ENCODE peak calls at places on chromosome 11, in six cellular contexts. One of them, this sample, is unnamed.

GRCh38 chr11:34564807-34565241 is 51.2 kb upstream of the ELF5 start:
- DNase-seq in activated CD8-positive, alpha-beta memory T cell treated with anti-CD3 and anti-CD28 coated beads for 24 hours: no peak
- DNase-seq in stimulated activated effector memory CD8-positive, alpha-beta T cell treated with anti-CD3 and anti-CD28 coated beads, Interleukin-12 subunit alpha, Interleukin-12 subunit beta, amount 100 ng/mL, for 72 hours: no peak
- DNase-seq in NCI-H460: no peak
- DNase-seq in CD4-positive, alpha-beta T cell: no peak
- DNase-seq in NCI-H2081: no peak
- DNase-seq in this sample: no peak

GRCh38 chr11:45664376-45665205 is 831 bp downstream of the CHST1 start:
- DNase-seq in activated CD8-positive, alpha-beta memory T cell treated with anti-CD3 and anti-CD28 coated beads for 24 hours: no peak
- DNase-seq in stimulated activated effector memory CD8-positive, alpha-beta T cell treated with anti-CD3 and anti-CD28 coated beads, Interleukin-12 subunit alpha, Interleukin-12 subunit beta, amount 100 ng/mL, for 72 hours: no peak
- DNase-seq in NCI-H460: no peak
- DNase-seq in CD4-positive, alpha-beta T cell: no peak
- DNase-seq in NCI-H2081: no peak
- DNase-seq in this sample: no peak

GRCh38 chr11:91860661-91861060 is 364.0 kb upstream of the FAT3 start:
- DNase-seq in activated CD8-positive, alpha-beta memory T cell treated with anti-CD3 and anti-CD28 coated beads for 24 hours: no peak
- DNase-seq in stimulated activated effector memory CD8-positive, alpha-beta T cell treated with anti-CD3 and anti-CD28 coated beads, Interleukin-12 subunit alpha, Interleukin-12 subunit beta, amount 100 ng/mL, for 72 hours: no peak
- DNase-seq in NCI-H460: no peak
- DNase-seq in CD4-positive, alpha-beta T cell: no peak
- DNase-seq in NCI-H2081: no peak
- DNase-seq in this sample: no peak

GRCh38 chr11:92932023-92932422 is 37.4 kb upstream of the MTNR1B start:
- DNase-seq in activated CD8-positive, alpha-beta memory T cell treated with anti-CD3 and anti-CD28 coated beads for 24 hours: no peak
- DNase-seq in stimulated activated effector memory CD8-positive, alpha-beta T cell treated with anti-CD3 and anti-CD28 coated beads, Interleukin-12 subunit alpha, Interleukin-12 subunit beta, amount 100 ng/mL, for 72 hours: no peak
- DNase-seq in NCI-H460: no peak
- DNase-seq in CD4-positive, alpha-beta T cell: no peak
- DNase-seq in NCI-H2081: no peak
- DNase-seq in this sample: no peak

GRCh38 chr11:74493816-74494630 is 499 bp upstream of the LIPT2 start:
- DNase-seq in activated CD8-positive, alpha-beta memory T cell treated with anti-CD3 and anti-CD28 coated beads for 24 hours: no peak
- DNase-seq in stimulated activated effector memory CD8-positive, alpha-beta T cell treated with anti-CD3 and anti-CD28 coated beads, Interleukin-12 subunit alpha, Interleukin-12 subunit beta, amount 100 ng/mL, for 72 hours: no peak
- DNase-seq in NCI-H460: no peak
- DNase-seq in CD4-positive, alpha-beta T cell: no peak
- DNase-seq in NCI-H2081: no peak
- DNase-seq in this sample: no peak

GRCh38 chr11:44623716-44624491 is 58.4 kb downstream of the CD82 start:
- DNase-seq in activated CD8-positive, alpha-beta memory T cell treated with anti-CD3 and anti-CD28 coated beads for 24 hours: peak; percentile 68
- DNase-seq in stimulated activated effector memory CD8-positive, alpha-beta T cell treated with anti-CD3 and anti-CD28 coated beads, Interleukin-12 subunit alpha, Interleukin-12 subunit beta, amount 100 ng/mL, for 72 hours: peak; percentile 1
- DNase-seq in NCI-H460: no peak
- DNase-seq in CD4-positive, alpha-beta T cell: peak; percentile 29
- DNase-seq in NCI-H2081: peak; percentile 68
- DNase-seq in this sample: no peak

GRCh38 chr11:117557321-117557720 is 229.7 kb downstream of the CEP164 start:
- DNase-seq in activated CD8-positive, alpha-beta memory T cell treated with anti-CD3 and anti-CD28 coated beads for 24 hours: no peak
- DNase-seq in stimulated activated effector memory CD8-positive, alpha-beta T cell treated with anti-CD3 and anti-CD28 coated beads, Interleukin-12 subunit alpha, Interleukin-12 subunit beta, amount 100 ng/mL, for 72 hours: no peak
- DNase-seq in NCI-H460: no peak
- DNase-seq in CD4-positive, alpha-beta T cell: no peak
- DNase-seq in NCI-H2081: no peak
- DNase-seq in this sample: no peak

GRCh38 chr11:124460459-124460858 is 15.0 kb upstream of the OR8B8 start:
- DNase-seq in activated CD8-positive, alpha-beta memory T cell treated with anti-CD3 and anti-CD28 coated beads for 24 hours: no peak
- DNase-seq in stimulated activated effector memory CD8-positive, alpha-beta T cell treated with anti-CD3 and anti-CD28 coated beads, Interleukin-12 subunit alpha, Interleukin-12 subunit beta, amount 100 ng/mL, for 72 hours: no peak
- DNase-seq in NCI-H460: no peak
- DNase-seq in CD4-positive, alpha-beta T cell: no peak
- DNase-seq in NCI-H2081: no peak
- DNase-seq in this sample: no peak

GRCh38 chr11:6747097-6747662 is 24.6 kb downstream of the OR2AG2 start:
- DNase-seq in activated CD8-positive, alpha-beta memory T cell treated with anti-CD3 and anti-CD28 coated beads for 24 hours: no peak
- DNase-seq in stimulated activated effector memory CD8-positive, alpha-beta T cell treated with anti-CD3 and anti-CD28 coated beads, Interleukin-12 subunit alpha, Interleukin-12 subunit beta, amount 100 ng/mL, for 72 hours: no peak
- DNase-seq in NCI-H460: no peak
- DNase-seq in CD4-positive, alpha-beta T cell: no peak
- DNase-seq in NCI-H2081: no peak
- DNase-seq in this sample: no peak

GRCh38 chr11:130849215-130849568 is 67.1 kb downstream of the SNX19 start:
- DNase-seq in activated CD8-positive, alpha-beta memory T cell treated with anti-CD3 and anti-CD28 coated beads for 24 hours: no peak
- DNase-seq in stimulated activated effector memory CD8-positive, alpha-beta T cell treated with anti-CD3 and anti-CD28 coated beads, Interleukin-12 subunit alpha, Interleukin-12 subunit beta, amount 100 ng/mL, for 72 hours: no peak
- DNase-seq in NCI-H460: no peak
- DNase-seq in CD4-positive, alpha-beta T cell: no peak
- DNase-seq in NCI-H2081: no peak
- DNase-seq in this sample: no peak

GRCh38 chr11:12746593-12747097 is 72.4 kb downstream of the TEAD1 start:
- DNase-seq in activated CD8-positive, alpha-beta memory T cell treated with anti-CD3 and anti-CD28 coated beads for 24 hours: no peak
- DNase-seq in stimulated activated effector memory CD8-positive, alpha-beta T cell treated with anti-CD3 and anti-CD28 coated beads, Interleukin-12 subunit alpha, Interleukin-12 subunit beta, amount 100 ng/mL, for 72 hours: no peak
- DNase-seq in NCI-H460: no peak
- DNase-seq in CD4-positive, alpha-beta T cell: no peak
- DNase-seq in NCI-H2081: peak; percentile 90
- DNase-seq in this sample: peak; percentile 87

GRCh38 chr11:7020183-7020917 is at the start of the genes NLRP14 and ZNF214:
- DNase-seq in activated CD8-positive, alpha-beta memory T cell treated with anti-CD3 and anti-CD28 coated beads for 24 hours: no peak
- DNase-seq in stimulated activated effector memory CD8-positive, alpha-beta T cell treated with anti-CD3 and anti-CD28 coated beads, Interleukin-12 subunit alpha, Interleukin-12 subunit beta, amount 100 ng/mL, for 72 hours: no peak
- DNase-seq in NCI-H460: peak; percentile 91
- DNase-seq in CD4-positive, alpha-beta T cell: no peak
- DNase-seq in NCI-H2081: peak; percentile 85
- DNase-seq in this sample: peak; percentile 45

GRCh38 chr11:7115775-7116174 is 27.0 kb downstream of the RBMXL2 start:
- DNase-seq in activated CD8-positive, alpha-beta memory T cell treated with anti-CD3 and anti-CD28 coated beads for 24 hours: no peak
- DNase-seq in stimulated activated effector memory CD8-positive, alpha-beta T cell treated with anti-CD3 and anti-CD28 coated beads, Interleukin-12 subunit alpha, Interleukin-12 subunit beta, amount 100 ng/mL, for 72 hours: no peak
- DNase-seq in NCI-H460: no peak
- DNase-seq in CD4-positive, alpha-beta T cell: no peak
- DNase-seq in NCI-H2081: no peak
- DNase-seq in this sample: no peak

GRCh38 chr11:66492161-66492865 is 12.1 kb downstream of the DPP3 start:
- DNase-seq in activated CD8-positive, alpha-beta memory T cell treated with anti-CD3 and anti-CD28 coated beads for 24 hours: no peak
- DNase-seq in stimulated activated effector memory CD8-positive, alpha-beta T cell treated with anti-CD3 and anti-CD28 coated beads, Interleukin-12 subunit alpha, Interleukin-12 subunit beta, amount 100 ng/mL, for 72 hours: no peak
- DNase-seq in NCI-H460: no peak
- DNase-seq in CD4-positive, alpha-beta T cell: no peak
- DNase-seq in NCI-H2081: no peak
- DNase-seq in this sample: no peak

GRCh38 chr11:44625759-44626523 is 60.5 kb downstream of the CD82 start:
- DNase-seq in activated CD8-positive, alpha-beta memory T cell treated with anti-CD3 and anti-CD28 coated beads for 24 hours: peak; percentile 46
- DNase-seq in stimulated activated effector memory CD8-positive, alpha-beta T cell treated with anti-CD3 and anti-CD28 coated beads, Interleukin-12 subunit alpha, Interleukin-12 subunit beta, amount 100 ng/mL, for 72 hours: no peak
- DNase-seq in NCI-H460: no peak
- DNase-seq in CD4-positive, alpha-beta T cell: peak; percentile 19
- DNase-seq in NCI-H2081: no peak
- DNase-seq in this sample: no peak

GRCh38 chr11:95688501-95689222 is 100.9 kb downstream of the FAM76B start:
- DNase-seq in activated CD8-positive, alpha-beta memory T cell treated with anti-CD3 and anti-CD28 coated beads for 24 hours: no peak
- DNase-seq in stimulated activated effector memory CD8-positive, alpha-beta T cell treated with anti-CD3 and anti-CD28 coated beads, Interleukin-12 subunit alpha, Interleukin-12 subunit beta, amount 100 ng/mL, for 72 hours: no peak
- DNase-seq in NCI-H460: no peak
- DNase-seq in CD4-positive, alpha-beta T cell: no peak
- DNase-seq in NCI-H2081: no peak
- DNase-seq in this sample: no peak

GRCh38 chr11:3886985-3887384 is 31.5 kb downstream of the STIM1 start:
- DNase-seq in activated CD8-positive, alpha-beta memory T cell treated with anti-CD3 and anti-CD28 coated beads for 24 hours: no peak
- DNase-seq in stimulated activated effector memory CD8-positive, alpha-beta T cell treated with anti-CD3 and anti-CD28 coated beads, Interleukin-12 subunit alpha, Interleukin-12 subunit beta, amount 100 ng/mL, for 72 hours: no peak
- DNase-seq in NCI-H460: no peak
- DNase-seq in CD4-positive, alpha-beta T cell: no peak
- DNase-seq in NCI-H2081: no peak
- DNase-seq in this sample: no peak

GRCh38 chr11:63870351-63871197 is 31.7 kb downstream of the MARK2 start:
- DNase-seq in activated CD8-positive, alpha-beta memory T cell treated with anti-CD3 and anti-CD28 coated beads for 24 hours: no peak
- DNase-seq in stimulated activated effector memory CD8-positive, alpha-beta T cell treated with anti-CD3 and anti-CD28 coated beads, Interleukin-12 subunit alpha, Interleukin-12 subunit beta, amount 100 ng/mL, for 72 hours: no peak
- DNase-seq in NCI-H460: no peak
- DNase-seq in CD4-positive, alpha-beta T cell: no peak
- DNase-seq in NCI-H2081: no peak
- DNase-seq in this sample: no peak

GRCh38 chr11:44808053-44808753 is 81.4 kb downstream of the TSPAN18 start:
- DNase-seq in activated CD8-positive, alpha-beta memory T cell treated with anti-CD3 and anti-CD28 coated beads for 24 hours: no peak
- DNase-seq in stimulated activated effector memory CD8-positive, alpha-beta T cell treated with anti-CD3 and anti-CD28 coated beads, Interleukin-12 subunit alpha, Interleukin-12 subunit beta, amount 100 ng/mL, for 72 hours: no peak
- DNase-seq in NCI-H460: no peak
- DNase-seq in CD4-positive, alpha-beta T cell: no peak
- DNase-seq in NCI-H2081: no peak
- DNase-seq in this sample: no peak

GRCh38 chr11:122095950-122096942 is 19.8 kb downstream of the BLID start:
- DNase-seq in activated CD8-positive, alpha-beta memory T cell treated with anti-CD3 and anti-CD28 coated beads for 24 hours: no peak
- DNase-seq in stimulated activated effector memory CD8-positive, alpha-beta T cell treated with anti-CD3 and anti-CD28 coated beads, Interleukin-12 subunit alpha, Interleukin-12 subunit beta, amount 100 ng/mL, for 72 hours: no peak
- DNase-seq in NCI-H460: no peak
- DNase-seq in CD4-positive, alpha-beta T cell: no peak
- DNase-seq in NCI-H2081: peak; percentile 18
- DNase-seq in this sample: no peak

GRCh38 chr11:27471588-27472397 is 797 bp downstream of the LGR4 start:
- DNase-seq in activated CD8-positive, alpha-beta memory T cell treated with anti-CD3 and anti-CD28 coated beads for 24 hours: peak; percentile 68
- DNase-seq in stimulated activated effector memory CD8-positive, alpha-beta T cell treated with anti-CD3 and anti-CD28 coated beads, Interleukin-12 subunit alpha, Interleukin-12 subunit beta, amount 100 ng/mL, for 72 hours: no peak
- DNase-seq in NCI-H460: no peak
- DNase-seq in CD4-positive, alpha-beta T cell: peak; percentile 35
- DNase-seq in NCI-H2081: peak; percentile 51
- DNase-seq in this sample: no peak

GRCh38 chr11:15180212-15180814 is 65.6 kb downstream of the INSC start:
- DNase-seq in activated CD8-positive, alpha-beta memory T cell treated with anti-CD3 and anti-CD28 coated beads for 24 hours: no peak
- DNase-seq in stimulated activated effector memory CD8-positive, alpha-beta T cell treated with anti-CD3 and anti-CD28 coated beads, Interleukin-12 subunit alpha, Interleukin-12 subunit beta, amount 100 ng/mL, for 72 hours: no peak
- DNase-seq in NCI-H460: no peak
- DNase-seq in CD4-positive, alpha-beta T cell: no peak
- DNase-seq in NCI-H2081: no peak
- DNase-seq in this sample: no peak

GRCh38 chr11:44876923-44877322 is 73.8 kb downstream of the TP53I11 start:
- DNase-seq in activated CD8-positive, alpha-beta memory T cell treated with anti-CD3 and anti-CD28 coated beads for 24 hours: no peak
- DNase-seq in stimulated activated effector memory CD8-positive, alpha-beta T cell treated with anti-CD3 and anti-CD28 coated beads, Interleukin-12 subunit alpha, Interleukin-12 subunit beta, amount 100 ng/mL, for 72 hours: no peak
- DNase-seq in NCI-H460: no peak
- DNase-seq in CD4-positive, alpha-beta T cell: no peak
- DNase-seq in NCI-H2081: no peak
- DNase-seq in this sample: no peak

GRCh38 chr11:128684582-128685382 is 9.1 kb upstream of the FLI1 start:
- DNase-seq in activated CD8-positive, alpha-beta memory T cell treated with anti-CD3 and anti-CD28 coated beads for 24 hours: no peak
- DNase-seq in stimulated activated effector memory CD8-positive, alpha-beta T cell treated with anti-CD3 and anti-CD28 coated beads, Interleukin-12 subunit alpha, Interleukin-12 subunit beta, amount 100 ng/mL, for 72 hours: no peak
- DNase-seq in NCI-H460: no peak
- DNase-seq in CD4-positive, alpha-beta T cell: no peak
- DNase-seq in NCI-H2081: no peak
- DNase-seq in this sample: no peak

GRCh38 chr11:83520849-83521248 is 234.7 kb upstream of the CCDC90B start:
- DNase-seq in activated CD8-positive, alpha-beta memory T cell treated with anti-CD3 and anti-CD28 coated beads for 24 hours: no peak
- DNase-seq in stimulated activated effector memory CD8-positive, alpha-beta T cell treated with anti-CD3 and anti-CD28 coated beads, Interleukin-12 subunit alpha, Interleukin-12 subunit beta, amount 100 ng/mL, for 72 hours: no peak
- DNase-seq in NCI-H460: no peak
- DNase-seq in CD4-positive, alpha-beta T cell: no peak
- DNase-seq in NCI-H2081: no peak
- DNase-seq in this sample: no peak

GRCh38 chr11:45470151-45471001 is 184.2 kb upstream of the SYT13 start:
- DNase-seq in activated CD8-positive, alpha-beta memory T cell treated with anti-CD3 and anti-CD28 coated beads for 24 hours: no peak
- DNase-seq in stimulated activated effector memory CD8-positive, alpha-beta T cell treated with anti-CD3 and anti-CD28 coated beads, Interleukin-12 subunit alpha, Interleukin-12 subunit beta, amount 100 ng/mL, for 72 hours: no peak
- DNase-seq in NCI-H460: no peak
- DNase-seq in CD4-positive, alpha-beta T cell: no peak
- DNase-seq in NCI-H2081: no peak
- DNase-seq in this sample: no peak

GRCh38 chr11:59000007-59000406 is 60.7 kb downstream of the GLYATL1 start:
- DNase-seq in activated CD8-positive, alpha-beta memory T cell treated with anti-CD3 and anti-CD28 coated beads for 24 hours: no peak
- DNase-seq in stimulated activated effector memory CD8-positive, alpha-beta T cell treated with anti-CD3 and anti-CD28 coated beads, Interleukin-12 subunit alpha, Interleukin-12 subunit beta, amount 100 ng/mL, for 72 hours: no peak
- DNase-seq in NCI-H460: no peak
- DNase-seq in CD4-positive, alpha-beta T cell: no peak
- DNase-seq in NCI-H2081: no peak
- DNase-seq in this sample: no peak

GRCh38 chr11:19121646-19122045 is 4.7 kb downstream of the ZDHHC13 start:
- DNase-seq in activated CD8-positive, alpha-beta memory T cell treated with anti-CD3 and anti-CD28 coated beads for 24 hours: no peak
- DNase-seq in stimulated activated effector memory CD8-positive, alpha-beta T cell treated with anti-CD3 and anti-CD28 coated beads, Interleukin-12 subunit alpha, Interleukin-12 subunit beta, amount 100 ng/mL, for 72 hours: no peak
- DNase-seq in NCI-H460: no peak
- DNase-seq in CD4-positive, alpha-beta T cell: no peak
- DNase-seq in NCI-H2081: no peak
- DNase-seq in this sample: no peak

GRCh38 chr11:124753207-124753606 is 1.2 kb upstream of the VSIG2 start:
- DNase-seq in activated CD8-positive, alpha-beta memory T cell treated with anti-CD3 and anti-CD28 coated beads for 24 hours: no peak
- DNase-seq in stimulated activated effector memory CD8-positive, alpha-beta T cell treated with anti-CD3 and anti-CD28 coated beads, Interleukin-12 subunit alpha, Interleukin-12 subunit beta, amount 100 ng/mL, for 72 hours: no peak
- DNase-seq in NCI-H460: no peak
- DNase-seq in CD4-positive, alpha-beta T cell: no peak
- DNase-seq in NCI-H2081: no peak
- DNase-seq in this sample: no peak

GRCh38 chr11:121244861-121245260 is 47.7 kb upstream of the SC5D start:
- DNase-seq in activated CD8-positive, alpha-beta memory T cell treated with anti-CD3 and anti-CD28 coated beads for 24 hours: no peak
- DNase-seq in stimulated activated effector memory CD8-positive, alpha-beta T cell treated with anti-CD3 and anti-CD28 coated beads, Interleukin-12 subunit alpha, Interleukin-12 subunit beta, amount 100 ng/mL, for 72 hours: no peak
- DNase-seq in NCI-H460: no peak
- DNase-seq in CD4-positive, alpha-beta T cell: no peak
- DNase-seq in NCI-H2081: no peak
- DNase-seq in this sample: no peak

GRCh38 chr11:61153593-61154090 is 7.6 kb downstream of the VPS37C start:
- DNase-seq in activated CD8-positive, alpha-beta memory T cell treated with anti-CD3 and anti-CD28 coated beads for 24 hours: no peak
- DNase-seq in stimulated activated effector memory CD8-positive, alpha-beta T cell treated with anti-CD3 and anti-CD28 coated beads, Interleukin-12 subunit alpha, Interleukin-12 subunit beta, amount 100 ng/mL, for 72 hours: no peak
- DNase-seq in NCI-H460: no peak
- DNase-seq in CD4-positive, alpha-beta T cell: no peak
- DNase-seq in NCI-H2081: no peak
- DNase-seq in this sample: no peak